ENCODE peak calls at places on chromosomes 16 and 17, in nine cellular contexts. One of them, this sample, is unnamed.

GRCh38 chr16:11224894-11225676 is 30.9 kb downstream of the SOCS1 start:
- DNase-seq in SK-N-SH: no peak
- DNase-seq in neural crest cell: no peak
- DNase-seq in LNCaP clone FGC: no peak
- DNase-seq in left ventricle myocardium superior: peak
- DNase-seq in CD4-positive, alpha-beta memory T cell: peak
- DNase-seq in activated naive CD4-positive, alpha-beta T cell treated with Interleukin-2 at 50 U/mL for 16 hours: peak
- DNase-seq in gastrocnemius medialis: no peak
- DNase-seq in iPS-NIHi11: no peak
- DNase-seq in this sample: peak

GRCh38 chr17:178292-179065 is 3.0 kb downstream of the DOC2B start:
- DNase-seq in activated naive CD4-positive, alpha-beta T cell treated with Interleukin-2 at 50 U/mL for 16 hours: no peak
- DNase-seq in left ventricle myocardium superior: no peak
- DNase-seq in SK-N-SH: peak
- DNase-seq in CD4-positive, alpha-beta memory T cell: no peak
- DNase-seq in gastrocnemius medialis: no peak
- DNase-seq in neural crest cell: no peak
- DNase-seq in iPS-NIHi11: no peak
- DNase-seq in LNCaP clone FGC: no peak
- DNase-seq in this sample: no peak

GRCh38 chr17:44363613-44364159 is at the start of gene FAM171A2:
- DNase-seq in CD4-positive, alpha-beta memory T cell: peak
- DNase-seq in activated naive CD4-positive, alpha-beta T cell treated with Interleukin-2 at 50 U/mL for 16 hours: peak
- DNase-seq in neural crest cell: peak
- DNase-seq in iPS-NIHi11: peak
- DNase-seq in SK-N-SH: peak
- DNase-seq in left ventricle myocardium superior: peak
- DNase-seq in gastrocnemius medialis: no peak
- DNase-seq in LNCaP clone FGC: no peak
- DNase-seq in this sample: no peak

GRCh38 chr17:9240659-9241370 is 219.5 kb downstream of the NTN1 start:
- DNase-seq in SK-N-SH: no peak
- DNase-seq in neural crest cell: peak
- DNase-seq in LNCaP clone FGC: no peak
- DNase-seq in activated naive CD4-positive, alpha-beta T cell treated with Interleukin-2 at 50 U/mL for 16 hours: no peak
- DNase-seq in gastrocnemius medialis: peak
- DNase-seq in left ventricle myocardium superior: peak
- DNase-seq in CD4-positive, alpha-beta memory T cell: no peak
- DNase-seq in iPS-NIHi11: peak
- DNase-seq in this sample: peak

GRCh38 chr16:88667496-88667895 is 4.6 kb upstream of the MVD start:
- DNase-seq in neural crest cell: no peak
- DNase-seq in SK-N-SH: peak
- DNase-seq in gastrocnemius medialis: no peak
- DNase-seq in activated naive CD4-positive, alpha-beta T cell treated with Interleukin-2 at 50 U/mL for 16 hours: no peak
- DNase-seq in CD4-positive, alpha-beta memory T cell: no peak
- DNase-seq in left ventricle myocardium superior: no peak
- DNase-seq in iPS-NIHi11: no peak
- DNase-seq in LNCaP clone FGC: no peak
- DNase-seq in this sample: peak

GRCh38 chr17:32142857-32143524 is 689 bp downstream of the RHOT1 start:
- DNase-seq in activated naive CD4-positive, alpha-beta T cell treated with Interleukin-2 at 50 U/mL for 16 hours: peak
- DNase-seq in left ventricle myocardium superior: peak
- DNase-seq in iPS-NIHi11: peak
- DNase-seq in CD4-positive, alpha-beta memory T cell: no peak
- DNase-seq in neural crest cell: peak
- DNase-seq in LNCaP clone FGC: peak
- DNase-seq in SK-N-SH: peak
- DNase-seq in gastrocnemius medialis: peak
- DNase-seq in this sample: no peak

GRCh38 chr16:73020409-73020884 is 27.5 kb downstream of the ZFHX3 start:
- DNase-seq in LNCaP clone FGC: peak
- DNase-seq in gastrocnemius medialis: peak
- DNase-seq in neural crest cell: no peak
- DNase-seq in left ventricle myocardium superior: peak
- DNase-seq in CD4-positive, alpha-beta memory T cell: no peak
- DNase-seq in iPS-NIHi11: peak
- DNase-seq in activated naive CD4-positive, alpha-beta T cell treated with Interleukin-2 at 50 U/mL for 16 hours: no peak
- DNase-seq in SK-N-SH: no peak
- DNase-seq in this sample: peak

GRCh38 chr16:64898159-64898558 is 223.7 kb downstream of the CDH11 start:
- DNase-seq in LNCaP clone FGC: no peak
- DNase-seq in SK-N-SH: no peak
- DNase-seq in activated naive CD4-positive, alpha-beta T cell treated with Interleukin-2 at 50 U/mL for 16 hours: no peak
- DNase-seq in neural crest cell: no peak
- DNase-seq in iPS-NIHi11: no peak
- DNase-seq in gastrocnemius medialis: no peak
- DNase-seq in left ventricle myocardium superior: no peak
- DNase-seq in CD4-positive, alpha-beta memory T cell: no peak
- DNase-seq in this sample: no peak

GRCh38 chr16:84897911-84898377 is 78.2 kb downstream of the CRISPLD2 start:
- DNase-seq in neural crest cell: no peak
- DNase-seq in LNCaP clone FGC: no peak
- DNase-seq in left ventricle myocardium superior: no peak
- DNase-seq in CD4-positive, alpha-beta memory T cell: no peak
- DNase-seq in gastrocnemius medialis: no peak
- DNase-seq in activated naive CD4-positive, alpha-beta T cell treated with Interleukin-2 at 50 U/mL for 16 hours: no peak
- DNase-seq in iPS-NIHi11: no peak
- DNase-seq in SK-N-SH: no peak
- DNase-seq in this sample: no peak

GRCh38 chr17:4073983-4074830 is 68.6 kb downstream of the ZZEF1 start:
- DNase-seq in iPS-NIHi11: no peak
- DNase-seq in LNCaP clone FGC: no peak
- DNase-seq in neural crest cell: no peak
- DNase-seq in SK-N-SH: no peak
- DNase-seq in CD4-positive, alpha-beta memory T cell: no peak
- DNase-seq in gastrocnemius medialis: peak
- DNase-seq in activated naive CD4-positive, alpha-beta T cell treated with Interleukin-2 at 50 U/mL for 16 hours: no peak
- DNase-seq in left ventricle myocardium superior: no peak
- DNase-seq in this sample: no peak

GRCh38 chr17:82298538-82299421 is 18.6 kb downstream of the CD7 start:
- DNase-seq in gastrocnemius medialis: no peak
- DNase-seq in LNCaP clone FGC: no peak
- DNase-seq in neural crest cell: no peak
- DNase-seq in iPS-NIHi11: peak
- DNase-seq in SK-N-SH: peak
- DNase-seq in left ventricle myocardium superior: no peak
- DNase-seq in CD4-positive, alpha-beta memory T cell: no peak
- DNase-seq in activated naive CD4-positive, alpha-beta T cell treated with Interleukin-2 at 50 U/mL for 16 hours: no peak
- DNase-seq in this sample: no peak

GRCh38 chr17:10226930-10227695 is 28.7 kb upstream of the GAS7 start:
- DNase-seq in SK-N-SH: peak
- DNase-seq in LNCaP clone FGC: no peak
- DNase-seq in left ventricle myocardium superior: peak
- DNase-seq in activated naive CD4-positive, alpha-beta T cell treated with Interleukin-2 at 50 U/mL for 16 hours: peak
- DNase-seq in CD4-positive, alpha-beta memory T cell: peak
- DNase-seq in iPS-NIHi11: peak
- DNase-seq in neural crest cell: peak
- DNase-seq in gastrocnemius medialis: no peak
- DNase-seq in this sample: peak

GRCh38 chr17:48627242-48627597 is 1.1 kb upstream of the HOXB9 start:
- DNase-seq in gastrocnemius medialis: no peak
- DNase-seq in activated naive CD4-positive, alpha-beta T cell treated with Interleukin-2 at 50 U/mL for 16 hours: no peak
- DNase-seq in left ventricle myocardium superior: no peak
- DNase-seq in neural crest cell: no peak
- DNase-seq in iPS-NIHi11: no peak
- DNase-seq in CD4-positive, alpha-beta memory T cell: no peak
- DNase-seq in LNCaP clone FGC: no peak
- DNase-seq in SK-N-SH: no peak
- DNase-seq in this sample: no peak

GRCh38 chr16:35142147-35142808 is 1682.9 kb downstream of the TP53TG3F start:
- DNase-seq in LNCaP clone FGC: no peak
- DNase-seq in left ventricle myocardium superior: no peak
- DNase-seq in iPS-NIHi11: no peak
- DNase-seq in neural crest cell: no peak
- DNase-seq in activated naive CD4-positive, alpha-beta T cell treated with Interleukin-2 at 50 U/mL for 16 hours: no peak
- DNase-seq in CD4-positive, alpha-beta memory T cell: no peak
- DNase-seq in gastrocnemius medialis: no peak
- DNase-seq in SK-N-SH: no peak
- DNase-seq in this sample: no peak

GRCh38 chr16:85998868-85999729 is 100.1 kb downstream of the IRF8 start:
- DNase-seq in LNCaP clone FGC: no peak
- DNase-seq in SK-N-SH: no peak
- DNase-seq in CD4-positive, alpha-beta memory T cell: no peak
- DNase-seq in gastrocnemius medialis: no peak
- DNase-seq in left ventricle myocardium superior: no peak
- DNase-seq in neural crest cell: no peak
- DNase-seq in activated naive CD4-positive, alpha-beta T cell treated with Interleukin-2 at 50 U/mL for 16 hours: no peak
- DNase-seq in iPS-NIHi11: no peak
- DNase-seq in this sample: no peak

GRCh38 chr17:63490321-63490720 is 13.5 kb downstream of the ACE start:
- DNase-seq in activated naive CD4-positive, alpha-beta T cell treated with Interleukin-2 at 50 U/mL for 16 hours: no peak
- DNase-seq in SK-N-SH: no peak
- DNase-seq in gastrocnemius medialis: no peak
- DNase-seq in neural crest cell: no peak
- DNase-seq in left ventricle myocardium superior: no peak
- DNase-seq in CD4-positive, alpha-beta memory T cell: no peak
- DNase-seq in LNCaP clone FGC: no peak
- DNase-seq in iPS-NIHi11: peak
- DNase-seq in this sample: no peak

GRCh38 chr17:64411999-64412771 is 21.5 kb upstream of the PECAM1 start:
- DNase-seq in neural crest cell: peak
- DNase-seq in SK-N-SH: no peak
- DNase-seq in left ventricle myocardium superior: peak
- DNase-seq in CD4-positive, alpha-beta memory T cell: no peak
- DNase-seq in activated naive CD4-positive, alpha-beta T cell treated with Interleukin-2 at 50 U/mL for 16 hours: no peak
- DNase-seq in gastrocnemius medialis: peak
- DNase-seq in LNCaP clone FGC: no peak
- DNase-seq in iPS-NIHi11: peak
- DNase-seq in this sample: peak

GRCh38 chr17:8304181-8304910 is 5.7 kb upstream of the ARHGEF15 start:
- DNase-seq in SK-N-SH: no peak
- DNase-seq in left ventricle myocardium superior: no peak
- DNase-seq in neural crest cell: no peak
- DNase-seq in CD4-positive, alpha-beta memory T cell: no peak
- DNase-seq in iPS-NIHi11: no peak
- DNase-seq in gastrocnemius medialis: no peak
- DNase-seq in LNCaP clone FGC: no peak
- DNase-seq in activated naive CD4-positive, alpha-beta T cell treated with Interleukin-2 at 50 U/mL for 16 hours: no peak
- DNase-seq in this sample: no peak

GRCh38 chr16:82935781-82936180 is 309.0 kb downstream of the CDH13 start:
- DNase-seq in gastrocnemius medialis: no peak
- DNase-seq in iPS-NIHi11: no peak
- DNase-seq in activated naive CD4-positive, alpha-beta T cell treated with Interleukin-2 at 50 U/mL for 16 hours: no peak
- DNase-seq in neural crest cell: no peak
- DNase-seq in LNCaP clone FGC: no peak
- DNase-seq in SK-N-SH: no peak
- DNase-seq in left ventricle myocardium superior: no peak
- DNase-seq in CD4-positive, alpha-beta memory T cell: no peak
- DNase-seq in this sample: no peak

GRCh38 chr17:19533718-19534561 is at the start of gene SLC47A1:
- DNase-seq in neural crest cell: peak
- DNase-seq in gastrocnemius medialis: no peak
- DNase-seq in left ventricle myocardium superior: peak
- DNase-seq in LNCaP clone FGC: no peak
- DNase-seq in iPS-NIHi11: peak
- DNase-seq in activated naive CD4-positive, alpha-beta T cell treated with Interleukin-2 at 50 U/mL for 16 hours: no peak
- DNase-seq in CD4-positive, alpha-beta memory T cell: no peak
- DNase-seq in SK-N-SH: peak
- DNase-seq in this sample: no peak

GRCh38 chr16:78235168-78235800 is 135.8 kb downstream of the WWOX start:
- DNase-seq in CD4-positive, alpha-beta memory T cell: peak
- DNase-seq in neural crest cell: peak
- DNase-seq in LNCaP clone FGC: peak
- DNase-seq in iPS-NIHi11: peak
- DNase-seq in activated naive CD4-positive, alpha-beta T cell treated with Interleukin-2 at 50 U/mL for 16 hours: peak
- DNase-seq in SK-N-SH: peak
- DNase-seq in left ventricle myocardium superior: peak
- DNase-seq in gastrocnemius medialis: no peak
- DNase-seq in this sample: peak

GRCh38 chr17:79983456-79983855 is 52.2 kb downstream of the TBC1D16 start:
- DNase-seq in LNCaP clone FGC: no peak
- DNase-seq in neural crest cell: no peak
- DNase-seq in left ventricle myocardium superior: no peak
- DNase-seq in SK-N-SH: peak
- DNase-seq in gastrocnemius medialis: no peak
- DNase-seq in CD4-positive, alpha-beta memory T cell: no peak
- DNase-seq in iPS-NIHi11: no peak
- DNase-seq in activated naive CD4-positive, alpha-beta T cell treated with Interleukin-2 at 50 U/mL for 16 hours: no peak
- DNase-seq in this sample: no peak